ENCODE peak calls at places on chromosomes 5 and 9, in four cellular contexts. L, B, T and Y are unnamed samples.

GRCh38 chr5:149030392-149030791 is 32.5 kb downstream of the SH3TC2 start:
- DNase-seq in B (no peak), L (no peak), T (no peak), Y (peak)

GRCh38 chr9:16262467-16263261 is 607.8 kb downstream of the BNC2 start:
- DNase-seq in B (no peak), L (no peak), T (no peak), Y (no peak)

GRCh38 chr9:11149065-11149464 is 536.3 kb upstream of the PTPRD start:
- DNase-seq in B (no peak), T (no peak), L (no peak), Y (no peak)

GRCh38 chr9:132896264-132896663 is 17.6 kb downstream of the SPACA9 start:
- DNase-seq in L (no peak), B (no peak), T (no peak), Y (no peak)

GRCh38 chr5:1751026-1751863 is 48.4 kb downstream of the MRPL36 start:
- DNase-seq in L (no peak), T (no peak), B (no peak), Y (no peak)

GRCh38 chr5:32027717-32028321 is 146.3 kb downstream of the GOLPH3 start:
- DNase-seq in T (peak), L (no peak), B (peak), Y (peak)

GRCh38 chr5:174410716-174411512 is 313.5 kb upstream of the MSX2 start:
- DNase-seq in B (peak), L (no peak), T (no peak), Y (no peak)

GRCh38 chr9:91179237-91180138 is 182.2 kb downstream of the AUH start:
- DNase-seq in B (no peak), L (no peak), T (no peak), Y (peak)

GRCh38 chr9:135079676-135080075 is 7.8 kb upstream of the OLFM1 start:
- DNase-seq in T (no peak), B (no peak), L (no peak), Y (no peak)

GRCh38 chr5:69416180-69416579 is 1.3 kb downstream of the MARVELD2 start:
- DNase-seq in T (no peak), B (no peak), L (no peak), Y (no peak)

GRCh38 chr5:2375796-2376195 is 375.7 kb downstream of the IRX2 start:
- DNase-seq in T (no peak), L (no peak), B (no peak), Y (no peak)

GRCh38 chr9:5800969-5801738 is 31.8 kb downstream of the ERMP1 start:
- DNase-seq in L (no peak), T (no peak), B (no peak), Y (no peak)

GRCh38 chr9:138052635-138053320 is 175.2 kb downstream of the CACNA1B start:
- DNase-seq in B (no peak), T (no peak), L (no peak), Y (no peak)

GRCh38 chr9:78044189-78044588 is 12.6 kb upstream of the GNAQ start:
- DNase-seq in B (no peak), T (no peak), L (no peak), Y (no peak)

GRCh38 chr9:73153793-73154227 is 2.1 kb downstream of the ANXA1 start:
- DNase-seq in T (no peak), B (peak), L (no peak), Y (no peak)

GRCh38 chr5:14809369-14810144 is 62.0 kb downstream of the ANKH start:
- DNase-seq in B (peak), T (peak), L (peak), Y (peak)

GRCh38 chr9:133114451-133114885 is 6.6 kb downstream of the RALGDS start:
- DNase-seq in L (no peak), B (no peak), T (no peak), Y (no peak)

GRCh38 chr5:57316798-57317327 is 143.0 kb downstream of the GPBP1 start:
- DNase-seq in L (no peak), B (no peak), T (no peak), Y (peak)

GRCh38 chr5:127754259-127754658 is 51.1 kb downstream of the CCDC192 start:
- DNase-seq in L (no peak), B (no peak), T (no peak), Y (peak)

GRCh38 chr5:167511276-167511675 is 780.2 kb upstream of the WWC1 start:
- DNase-seq in L (no peak), B (no peak), T (no peak), Y (no peak)

GRCh38 chr9:129740174-129740573 is 12.7 kb downstream of the PTGES start:
- DNase-seq in L (no peak), B (no peak), T (no peak), Y (no peak)

GRCh38 chr9:129735546-129735945 is 17.3 kb downstream of the PTGES start:
- DNase-seq in B (no peak), L (no peak), T (no peak), Y (no peak)

GRCh38 chr9:129736334-129736733 is 16.5 kb downstream of the PTGES start:
- DNase-seq in L (no peak), B (no peak), T (no peak), Y (no peak)

GRCh38 chr9:129739432-129739831 is 13.4 kb downstream of the PTGES start:
- DNase-seq in L (no peak), B (no peak), T (no peak), Y (no peak)

GRCh38 chr9:129737479-129738269 is 15.2 kb downstream of the PTGES start:
- DNase-seq in T (peak), L (peak), B (peak), Y (no peak)
- H3K27ac ChIP-seq in T (peak), L (peak), B (peak), Y (no peak)

DNA sequence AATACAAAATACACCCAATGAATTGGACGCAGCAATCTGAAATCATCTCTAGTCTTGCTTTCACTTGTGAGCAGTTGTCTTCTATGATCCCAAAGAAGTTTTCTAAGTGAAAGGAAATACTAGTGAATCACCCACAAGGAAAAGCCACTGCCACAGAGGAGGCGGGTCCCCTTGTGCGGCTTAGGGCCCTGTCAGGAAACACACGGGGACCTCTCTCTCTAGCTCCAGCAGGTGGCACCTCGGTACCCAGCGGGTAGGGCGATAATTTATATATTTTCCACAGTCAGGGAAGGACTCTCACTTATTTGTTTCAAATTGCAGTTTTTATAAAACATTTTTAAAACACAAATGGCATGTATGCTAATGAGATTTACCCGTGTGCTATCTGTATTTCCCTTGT is 417.1 kb downstream of the KDM4C start:
- DNase-seq in L (no peak), B (peak), T (no peak), Y (no peak)
- TF ChIP-seq CTCF in L (no peak), B (no peak), T (no peak), Y (no peak)

GRCh38 chr5:55645304-55645703 is 66.8 kb downstream of the SLC38A9 start:
- DNase-seq in T (no peak), B (no peak), L (no peak), Y (no peak)
- H3K27ac ChIP-seq in T (no peak), B (peak), L (no peak), Y (no peak)

GRCh38 chr5:10857333-10857723 is 96.3 kb upstream of the DAP start:
- DNase-seq in T (no peak), B (no peak), L (no peak), Y (no peak)
- TF ChIP-seq CTCF in T (no peak), B (no peak), L (no peak), Y (no peak)

DNA sequence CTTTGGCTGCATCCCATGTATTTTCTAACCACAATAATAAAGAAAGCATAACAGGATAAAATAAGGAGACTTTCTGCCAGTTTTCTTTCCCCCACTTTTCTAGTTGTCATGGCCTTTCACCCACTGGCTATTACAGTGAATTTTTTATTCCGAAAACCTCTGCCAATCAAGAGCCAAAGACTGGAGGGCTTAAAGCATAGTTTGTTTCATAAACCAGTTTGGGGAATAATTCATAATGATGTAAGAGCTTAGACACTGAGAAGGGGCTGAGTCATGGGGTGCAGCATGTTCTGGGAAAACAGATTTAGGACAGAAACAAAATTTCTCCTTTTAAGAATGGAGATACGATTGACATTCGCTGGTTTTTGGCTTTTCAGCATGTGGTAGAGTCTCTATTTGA is 4.5 kb upstream of the GLIPR2 start:
- DNase-seq in L (no peak), T (no peak), B (no peak), Y (no peak)
- H3K27ac ChIP-seq in L (peak), T (no peak), B (no peak), Y (no peak)

DNA sequence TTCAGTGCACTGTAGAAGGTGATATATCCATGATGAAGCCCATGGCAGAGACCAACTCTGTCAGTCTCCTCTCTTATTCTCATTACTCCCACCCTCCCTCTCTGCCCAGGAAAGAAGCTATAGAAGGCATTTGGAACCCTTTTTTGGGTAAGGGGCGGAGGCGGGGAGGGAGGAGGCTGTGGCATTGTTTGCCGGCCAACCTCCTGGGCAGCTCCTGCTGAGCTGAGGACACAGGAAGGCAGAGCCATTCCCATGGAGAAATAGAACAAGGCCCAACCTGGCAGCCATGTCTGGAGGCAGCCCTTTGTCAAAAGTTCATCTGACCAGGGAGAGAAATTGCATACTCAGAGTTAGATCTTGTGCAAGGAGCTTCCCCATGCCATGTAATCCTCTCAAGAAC is 158.4 kb downstream of the MELK start:
- DNase-seq in L (no peak), B (no peak), T (no peak), Y (no peak)
- TF ChIP-seq CTCF in L (no peak), B (no peak), T (no peak), Y (no peak)

DNA sequence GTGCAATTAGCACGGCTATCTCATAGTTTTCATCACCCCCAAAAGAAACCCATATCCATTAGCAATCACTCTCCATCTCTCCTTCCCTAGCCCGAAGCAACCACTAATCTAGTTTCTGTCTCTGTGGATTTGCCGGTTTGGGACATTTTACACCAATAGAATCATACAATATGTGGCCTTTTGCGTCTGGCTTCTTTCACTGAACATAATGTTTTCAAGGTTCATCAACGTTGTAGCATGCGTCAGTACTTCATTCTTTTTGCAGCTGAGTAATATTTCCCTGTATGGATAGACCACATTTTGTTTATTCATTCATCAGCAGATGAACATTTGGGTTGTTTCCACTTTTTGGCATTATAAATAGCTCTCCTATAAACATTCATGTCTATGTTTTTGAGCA is 75.4 kb upstream of the TBC1D2 start:
- DNase-seq in L (no peak), T (no peak), B (no peak), Y (peak)
- H3K27ac ChIP-seq in L (no peak), T (no peak), B (no peak), Y (peak)

GRCh38 chr5:37724395-37725125 is 115.3 kb downstream of the GDNF start:
- DNase-seq in T (no peak), B (no peak), L (no peak), Y (no peak)
- TF ChIP-seq CTCF in T (no peak), B (no peak), L (no peak), Y (no peak)

GRCh38 chr9:21070171-21070571 is 7.6 kb downstream of the IFNB1 start:
- DNase-seq in T (peak), L (no peak), B (peak), Y (peak)
- H3K27ac ChIP-seq in T (no peak), L (peak), B (peak), Y (no peak)

DNA sequence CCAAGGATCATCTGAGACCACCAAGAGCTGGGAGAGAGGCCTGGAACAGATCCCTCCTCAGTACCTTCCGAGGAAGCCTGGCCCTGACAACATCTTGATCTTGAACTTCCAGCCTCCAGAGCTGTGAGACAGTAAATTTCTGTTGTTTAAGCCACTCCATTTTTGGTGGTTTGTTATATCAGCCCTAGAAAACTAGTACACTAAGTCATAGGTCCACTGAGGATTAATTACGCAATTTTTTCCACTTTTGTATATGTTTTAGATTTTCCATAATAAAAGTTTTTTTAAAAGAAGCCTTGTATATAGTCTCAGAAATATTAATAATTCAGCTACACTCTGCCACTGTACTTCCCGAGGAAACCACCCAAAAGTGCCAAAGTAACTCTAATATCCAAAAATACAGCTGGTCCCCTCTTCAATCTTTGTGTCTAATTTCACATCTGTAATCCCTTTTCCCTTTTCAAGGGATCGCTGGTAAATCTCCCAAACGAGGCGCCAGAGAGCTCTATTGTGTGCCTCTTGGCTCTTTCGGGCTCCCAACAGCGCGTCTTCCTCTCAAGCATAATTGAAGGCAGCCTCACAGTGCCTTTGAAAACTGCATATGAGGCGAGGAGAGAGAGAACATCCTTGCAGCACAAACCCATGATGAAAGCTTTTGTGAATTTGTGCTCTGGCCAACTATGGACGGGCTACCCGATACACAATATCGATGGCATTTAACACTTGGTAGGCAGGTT is 32.7 kb downstream of the PRUNE2 start:
- DNase-seq in T (peak), B (no peak), L (no peak), Y (no peak)
- TF ChIP-seq CTCF in T (no peak), B (no peak), L (no peak), Y (no peak)